ENCODE peak calls at places on chromosomes 2 and 18, in six cellular contexts. X is stomach; V is CD8-positive, alpha-beta T cell; G is AG10803; M is fibroblast of the aortic adventitia; A is NB4. F is an unnamed sample.

GRCh38 chr18:33616556-33616955 is 38.5 kb downstream of the ASXL3 start:
- DNase-seq in X (no peak), M (no peak), G (no peak), A (no peak), V (no peak), F (no peak)

GRCh38 chr2:110773470-110773921 is 41.1 kb downstream of the ACOXL start:
- DNase-seq in X (peak), M (peak), V (no peak), G (no peak), A (no peak), F (no peak)

GRCh38 chr2:208489687-208490086 is 83.1 kb downstream of the PTH2R start:
- DNase-seq in V (no peak), X (no peak), M (no peak), G (no peak), A (no peak), F (no peak)

GRCh38 chr18:6885992-6886823 is 156.7 kb downstream of the ARHGAP28 start:
- DNase-seq in M (peak), G (peak), V (no peak), A (peak), X (peak), F (no peak)

GRCh38 chr2:190469770-190470169 is 61.6 kb downstream of the MFSD6 start:
- DNase-seq in V (no peak), A (no peak), X (no peak), G (peak), M (peak), F (no peak)

GRCh38 chr2:38997784-38998183 is 108.1 kb downstream of the ARHGEF33 start:
- DNase-seq in G (peak), X (no peak), A (peak), V (no peak), M (peak), F (peak)

GRCh38 chr2:43538034-43538670 is 57.7 kb downstream of the THADA start:
- DNase-seq in G (peak), M (no peak), A (no peak), X (no peak), V (no peak), F (no peak)

GRCh38 chr2:191165190-191165643 is 14.4 kb upstream of the STAT4 start:
- DNase-seq in V (no peak), A (peak), G (peak), M (peak), X (no peak), F (no peak)

GRCh38 chr2:212815453-212815852 is 276.9 kb upstream of the ERBB4 start:
- DNase-seq in G (no peak), V (no peak), M (no peak), A (peak), X (no peak), F (no peak)

GRCh38 chr18:57776354-57776753 is 26.8 kb downstream of the ATP8B1 start:
- DNase-seq in G (no peak), M (no peak), X (no peak), A (no peak), V (no peak), F (no peak)

GRCh38 chr18:4636957-4637356 is 181.8 kb upstream of the DLGAP1 start:
- DNase-seq in X (no peak), G (no peak), V (no peak), M (no peak), A (no peak), F (no peak)

GRCh38 chr18:31661965-31662364 is 22.4 kb downstream of the B4GALT6 start:
- DNase-seq in V (no peak), M (peak), A (no peak), X (no peak), G (peak), F (no peak)

GRCh38 chr18:46212398-46212797 is 108.2 kb downstream of the HAUS1 start:
- DNase-seq in A (no peak), X (no peak), V (no peak), M (no peak), G (no peak), F (no peak)

GRCh38 chr2:241011751-241012510 is 13.5 kb downstream of the SNED1 start:
- DNase-seq in M (no peak), X (peak), V (peak), A (no peak), G (no peak), F (no peak)

GRCh38 chr2:118202707-118203303 is 114.5 kb downstream of the INSIG2 start:
- DNase-seq in A (peak), M (peak), V (peak), G (peak), X (no peak), F (no peak)

GRCh38 chr18:70301667-70302066 is 12.8 kb downstream of the SOCS6 start:
- DNase-seq in X (no peak), G (no peak), V (no peak), M (no peak), A (no peak), F (no peak)

GRCh38 chr2:220684099-220684498 is 888.0 kb downstream of the EPHA4 start:
- DNase-seq in M (no peak), V (no peak), A (no peak), G (no peak), X (no peak), F (no peak)

GRCh38 chr2:71458413-71459083 is 5.2 kb downstream of the DYSF start:
- DNase-seq in V (no peak), G (peak), A (peak), X (no peak), M (peak), F (no peak)

DNA sequence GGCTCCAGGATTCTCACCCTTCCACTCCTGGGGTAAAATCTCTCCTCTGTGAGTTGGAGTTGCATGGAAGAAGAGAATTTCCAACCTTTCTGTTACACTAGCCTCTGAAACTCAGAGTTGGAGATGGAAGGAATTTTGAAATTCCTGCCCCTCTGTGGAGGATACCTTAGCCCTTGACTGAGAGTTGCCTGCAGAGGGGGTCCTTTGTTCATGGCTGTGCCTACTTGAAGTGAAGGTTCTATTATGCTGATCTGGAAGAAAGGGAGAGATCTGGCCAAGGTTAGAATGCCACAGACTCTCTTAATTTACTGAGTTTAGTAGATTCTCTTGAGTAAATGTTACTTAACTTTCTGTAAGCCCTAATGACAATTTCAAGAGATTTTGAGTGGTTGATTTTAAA is 626.6 kb upstream of the GYPC start:
- DNase-seq in A (no peak), X (no peak), M (no peak), V (no peak), G (no peak), F (no peak)
- TF ChIP-seq CTCF in A (no peak), X (no peak), M (no peak), V (no peak), G (no peak), F (no peak)

DNA sequence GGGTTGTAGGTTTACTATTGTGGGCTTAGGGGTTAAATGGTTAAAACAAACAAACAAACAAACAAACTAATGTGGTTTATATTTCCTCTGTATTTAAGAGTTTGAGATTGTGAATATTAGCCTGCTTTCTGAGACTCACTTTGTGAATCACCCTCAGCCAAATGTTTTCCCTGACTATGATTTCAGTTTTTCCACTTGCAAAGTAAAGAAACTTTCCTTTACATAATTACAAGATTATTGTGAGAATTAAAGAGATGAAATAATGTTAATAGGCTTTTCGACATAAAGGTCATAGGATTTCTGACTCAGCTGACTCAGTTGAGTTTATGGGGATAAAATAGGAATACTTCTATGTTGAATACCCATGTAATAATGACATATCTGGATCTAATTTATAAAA is 2.9 kb downstream of the GULP1 start:
- DNase-seq in A (no peak), X (no peak), M (peak), G (no peak), V (no peak), F (no peak)
- H3K4me3 ChIP-seq in A (no peak), X (peak), M (peak), G (no peak), V (no peak), F (no peak)

DNA sequence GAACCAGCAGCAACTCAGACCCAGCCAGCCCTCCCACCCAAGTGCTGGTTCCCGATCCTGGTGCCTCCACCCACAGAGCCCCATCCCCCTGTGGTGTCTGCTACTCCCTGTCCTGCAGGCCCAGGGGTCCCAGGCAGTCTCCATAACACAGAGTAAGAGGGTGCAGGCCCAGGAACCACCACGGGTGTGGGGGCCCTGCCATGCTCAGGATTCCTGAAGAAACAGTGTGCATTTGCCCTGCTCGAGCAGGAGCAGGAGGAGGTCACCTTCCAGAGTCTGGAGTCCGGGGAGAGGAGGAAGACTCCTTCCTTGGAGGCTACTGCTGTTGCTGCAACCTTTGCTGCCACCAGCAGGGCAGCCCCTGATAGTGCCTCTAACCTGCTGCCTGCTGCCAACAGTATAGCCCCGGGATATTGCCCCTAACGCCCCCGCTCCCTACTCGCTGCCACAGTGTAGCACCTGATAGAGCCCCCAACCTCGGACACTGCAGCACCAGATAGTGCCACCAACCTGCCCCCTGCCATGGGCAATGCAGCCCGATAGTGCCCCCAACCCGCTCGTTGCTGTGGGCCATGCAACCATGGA is 46.8 kb upstream of the ANKRD62 start:
- DNase-seq in G (no peak), V (no peak), X (no peak), A (no peak), M (no peak), F (no peak)
- TF ChIP-seq CTCF in G (no peak), V (no peak), X (no peak), A (peak), M (no peak), F (no peak)

GRCh38 chr2:170812716-170813585 is 3.7 kb upstream of the GAD1 start:
- DNase-seq in M (peak), X (no peak), V (no peak), A (peak), G (peak), F (peak)
- H3K4me3 ChIP-seq in M (no peak), X (no peak), V (no peak), A (no peak), G (no peak), F (no peak)

GRCh38 chr18:62637807-62638687 is 77.3 kb upstream of the PHLPP1 start:
- DNase-seq in G (no peak), M (no peak), X (peak), V (peak), A (peak), F (no peak)
- TF ChIP-seq CTCF in G (peak), M (peak), X (peak), V (peak), A (peak), F (peak)

GRCh38 chr2:74111380-74111779 is 36.3 kb downstream of the BOLA3 start:
- DNase-seq in X (no peak), G (no peak), M (no peak), A (no peak), V (no peak), F (no peak)

GRCh38 chr2:74110537-74110936 is 37.2 kb downstream of the BOLA3 start:
- DNase-seq in M (no peak), X (no peak), V (no peak), G (no peak), A (no peak), F (no peak)

GRCh38 chr2:74107071-74107470 is 40.6 kb downstream of the BOLA3 start:
- DNase-seq in M (no peak), V (no peak), A (no peak), X (no peak), G (no peak), F (no peak)

GRCh38 chr2:74105413-74105812 is 42.3 kb downstream of the BOLA3 start:
- DNase-seq in G (no peak), A (no peak), V (no peak), X (no peak), M (no peak), F (no peak)

GRCh38 chr2:74109551-74109950 is 38.2 kb downstream of the BOLA3 start:
- DNase-seq in A (no peak), X (no peak), G (no peak), M (no peak), V (no peak), F (no peak)
- H3K4me3 ChIP-seq in A (no peak), X (no peak), G (no peak), M (no peak), V (no peak), F (no peak)

DNA sequence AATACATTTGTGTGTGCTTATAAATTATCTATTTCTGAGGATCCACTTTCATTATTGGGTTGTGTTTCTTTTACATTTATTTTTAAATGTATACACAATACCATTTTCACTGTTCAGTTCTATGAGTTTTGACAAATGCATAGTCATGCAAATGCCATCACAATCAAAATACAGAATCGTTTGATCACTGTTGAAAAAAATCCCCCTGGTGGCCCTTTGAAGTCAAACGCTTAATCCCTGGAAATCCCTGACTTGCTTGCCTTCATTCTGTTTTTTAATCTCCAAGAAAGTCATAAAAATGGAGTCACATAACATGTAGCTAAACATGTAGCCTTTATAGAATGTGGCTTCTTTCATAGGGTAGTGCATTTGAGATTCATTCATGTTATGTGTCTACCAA is 173.3 kb downstream of the GALR1 start:
- DNase-seq in A (peak), M (no peak), G (no peak), V (no peak), X (no peak), F (no peak)
- TF ChIP-seq CTCF in A (peak), M (no peak), G (no peak), V (no peak), X (no peak), F (no peak)

GRCh38 chr2:68248806-68249205 is 3.5 kb downstream of the PPP3R1 start:
- DNase-seq in G (no peak), M (no peak), X (no peak), A (peak), V (no peak), F (no peak)
- H3K4me3 ChIP-seq in G (no peak), M (no peak), X (no peak), A (peak), V (no peak), F (no peak)